ENCODE peak calls at places on chromosomes 3 and 15, in five cellular contexts. D is esophagus squamous epithelium, H is lower lobe of right lung, R is heart right ventricle, M is IMR-90. P is an unnamed sample. For H3K36me3, the result is how much of the 10 kb centered on the place peaks cover.

GRCh38 chr3:46124216-46125143 is 83.6 kb downstream of the CCR1 start:
- DNase-seq in D (no peak), H (no peak), R (no peak), M (peak), P (no peak)

GRCh38 chr3:53709856-53710674 is 136.2 kb downstream of the CHDH start:
- DNase-seq in D (no peak), H (peak), R (peak), M (peak), P (no peak)

GRCh38 chr15:85704021-85704420 is 90.7 kb downstream of the KLHL25 start:
- DNase-seq in D (no peak), H (no peak), R (no peak), M (peak), P (no peak)

GRCh38 chr3:132549890-132550578 is 47.0 kb upstream of the ACKR4 start:
- DNase-seq in D (no peak), H (no peak), R (no peak), M (peak), P (no peak)

GRCh38 chr3:157746391-157746790 is 243.2 kb upstream of the VEPH1 start:
- DNase-seq in D (no peak), H (no peak), R (no peak), M (no peak), P (no peak)

GRCh38 chr3:72494076-72495000 is 353.9 kb downstream of the SHQ1 start:
- DNase-seq in D (no peak), H (no peak), R (no peak), M (peak), P (no peak)

GRCh38 chr3:114274929-114275328 is 18.9 kb upstream of the TIGIT start:
- DNase-seq in D (no peak), H (no peak), R (no peak), M (peak), P (peak)

GRCh38 chr15:91302588-91303439 is 202.8 kb downstream of the SV2B start:
- DNase-seq in D (no peak), H (no peak), R (peak), M (peak), P (peak)

GRCh38 chr3:132038198-132038825 is 3.5 kb upstream of the CPNE4 start:
- DNase-seq in D (no peak), H (no peak), R (no peak), M (peak), P (no peak)

GRCh38 chr3:16130066-16130465 is 44.4 kb upstream of the GALNT15 start:
- DNase-seq in D (no peak), H (no peak), R (no peak), M (peak), P (peak)

GRCh38 chr3:170360916-170361315 is 3.4 kb downstream of the SKIL start:
- DNase-seq in D (no peak), H (no peak), R (no peak), M (peak), P (no peak)

GRCh38 chr3:132083583-132084372 is 49.0 kb upstream of the CPNE4 start:
- DNase-seq in D (no peak), H (no peak), R (no peak), M (no peak), P (no peak)

GRCh38 chr15:79031821-79032220 is 58.8 kb downstream of the RASGRF1 start:
- DNase-seq in D (no peak), H (no peak), R (no peak), M (no peak), P (no peak)

GRCh38 chr3:22632566-22632965 is 570.6 kb upstream of the UBE2E2 start:
- DNase-seq in D (no peak), H (no peak), R (no peak), M (no peak), P (no peak)

GRCh38 chr3:48896991-48897390 is 1.7 kb downstream of the SLC25A20 start:
- DNase-seq in D (no peak), H (no peak), R (no peak), M (no peak), P (no peak)

GRCh38 chr3:195914648-195915473 is 6.5 kb upstream of the TNK2 start:
- DNase-seq in D (no peak), H (peak), R (peak), M (peak), P (peak)

GRCh38 chr3:197404030-197404429 is 105.6 kb upstream of the DLG1 start:
- DNase-seq in D (no peak), H (no peak), R (no peak), M (no peak), P (no peak)

GRCh38 chr15:74835312-74835823 is 7.6 kb downstream of the ULK3 start:
- DNase-seq in D (no peak), H (peak), R (peak), M (peak), P (no peak)

GRCh38 chr3:45929042-45929679 is 14.1 kb upstream of the CXCR6 start:
- DNase-seq in D (no peak), H (no peak), R (no peak), M (peak), P (no peak)

GRCh38 chr3:82265747-82266146 is 504.3 kb upstream of the GBE1 start:
- DNase-seq in D (no peak), H (no peak), R (no peak), M (no peak), P (no peak)

GRCh38 chr3:23671901-23672589 is 133.7 kb upstream of the UBE2E1 start:
- DNase-seq in D (no peak), H (peak), R (no peak), M (no peak), P (no peak)

GRCh38 chr15:23857028-23857641 is 170.0 kb upstream of the NDN start:
- DNase-seq in D (no peak), H (peak), R (peak), M (peak), P (no peak)

GRCh38 chr3:155391583-155391982 is 98.1 kb upstream of the STRIT1 start:
- DNase-seq in D (no peak), H (no peak), R (peak), M (peak), P (peak)

GRCh38 chr3:151426337-151426648 is 34.6 kb downstream of the IGSF10 start:
- DNase-seq in D (no peak), H (no peak), R (no peak), M (no peak), P (no peak)

GRCh38 chr15:66514586-66514985 is 9.5 kb downstream of the ZWILCH start:
- DNase-seq in D (no peak), H (no peak), R (no peak), M (no peak), P (no peak)

GRCh38 chr3:114155370-114155821 is 23.5 kb downstream of the DRD3 start:
- DNase-seq in D (no peak), H (no peak), R (peak), M (peak), P (no peak)

GRCh38 chr3:12875857-12876451 is 34.6 kb upstream of the RPL32 start:
- DNase-seq in D (no peak), H (peak), R (no peak), M (no peak), P (no peak)

GRCh38 chr3:107346559-107346958 is 30.7 kb upstream of the CCDC54 start:
- DNase-seq in D (no peak), H (no peak), R (no peak), M (no peak), P (no peak)

GRCh38 chr3:104952587-104952986 is 414.1 kb upstream of the ALCAM start:
- DNase-seq in D (no peak), H (peak), R (no peak), M (peak), P (peak)

GRCh38 chr3:104596551-104596950 is 770.2 kb upstream of the ALCAM start:
- DNase-seq in D (no peak), H (no peak), R (no peak), M (peak), P (peak)

DNA sequence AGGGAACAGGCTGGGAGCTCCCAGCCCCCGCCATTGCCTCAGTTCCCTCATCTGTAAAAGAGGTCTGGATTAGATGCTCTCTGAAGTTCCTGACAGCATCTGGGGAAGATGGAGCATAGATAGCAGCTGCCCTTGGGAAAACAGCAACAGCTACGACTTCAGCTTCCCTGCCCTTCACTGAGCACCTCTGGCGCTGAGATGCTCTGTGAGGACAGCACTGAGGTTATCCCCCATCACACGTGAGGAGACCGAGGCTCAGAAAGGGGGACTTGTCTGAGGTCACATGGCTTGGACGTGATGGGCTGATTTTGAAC is 11.1 kb upstream of the RPL29 start:
- DNase-seq in D (no peak), H (no peak), R (no peak), M (no peak), P (no peak)
- H3K4me3 ChIP-seq in D (no peak), H (no peak), R (no peak), M (no peak), P (no peak)

DNA sequence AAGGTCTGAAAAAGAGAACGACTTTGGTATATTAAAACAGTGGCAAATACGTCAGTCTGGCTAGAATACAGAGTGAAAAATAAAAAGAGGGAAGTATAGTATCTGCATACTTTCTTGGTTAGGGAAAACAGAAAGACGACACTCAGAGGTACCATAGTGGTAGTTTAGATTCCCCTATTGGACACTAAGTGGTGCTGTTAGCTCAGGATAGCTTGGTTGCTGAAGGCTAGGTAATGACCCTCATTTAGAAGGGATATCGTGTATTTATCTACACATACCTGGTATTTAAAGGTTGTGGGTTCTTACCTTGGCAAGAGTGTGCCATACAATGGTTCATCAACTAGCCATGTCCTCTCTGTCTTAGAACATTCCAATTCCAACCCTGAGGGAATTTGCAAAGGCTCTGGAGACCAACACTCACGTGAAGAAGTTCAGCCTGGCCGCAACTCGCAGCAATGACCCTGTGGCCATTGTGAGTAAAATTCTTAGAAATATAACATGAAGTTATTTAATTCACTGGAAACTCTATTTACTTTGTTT is 31.0 kb downstream of the TMOD2 start:
- DNase-seq in D (no peak), H (no peak), R (no peak), M (no peak), P (no peak)
- TF ChIP-seq CTCF in D (peak), H (peak), R (peak), M (peak), P (peak)

GRCh38 chr3:183857863-183858262 is 26.8 kb downstream of the PARL start:
- DNase-seq in D (no peak), H (no peak), R (no peak), M (no peak), P (no peak)
- H3K36me3 ChIP-seq in D (under half), H (half or more), R (under half), M (under half), P (under half)

DNA sequence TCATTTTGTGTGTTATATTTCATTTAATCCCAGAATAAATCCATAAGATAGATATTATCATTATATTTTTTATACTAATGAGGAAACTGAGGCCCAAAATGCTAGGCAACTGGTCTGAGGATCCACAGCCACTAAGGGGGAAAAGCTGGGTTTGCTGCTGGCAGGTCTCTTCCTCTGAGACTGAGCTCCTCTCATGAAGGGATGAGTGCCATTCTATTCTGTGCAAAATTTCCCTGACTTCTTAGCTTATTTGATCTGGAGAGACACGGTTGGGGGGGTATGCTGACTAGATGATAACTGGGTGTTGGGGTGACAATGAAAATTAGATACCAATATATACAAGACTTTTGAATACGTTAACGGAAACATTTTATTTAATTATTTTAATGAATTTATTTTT is 1.9 kb downstream of the GCSAM start:
- DNase-seq in D (no peak), H (no peak), R (no peak), M (no peak), P (no peak)
- H3K4me3 ChIP-seq in D (no peak), H (no peak), R (no peak), M (no peak), P (no peak)